ENCODE peak calls at places on chromosomes 3 and 15, in six cellular contexts. E, K, R, Q, A and V are unnamed samples.

GRCh38 chr15:68821898-68822380 is 1.2 kb upstream of the ANP32A start:
- DNase-seq in E (no peak), K (no peak), R (peak), Q (peak), A (no peak), V (peak)

GRCh38 chr3:98971183-98971681 is 69.7 kb upstream of the DCBLD2 start:
- DNase-seq in E (no peak), K (no peak), R (no peak), Q (no peak), A (no peak), V (peak)

GRCh38 chr15:31974855-31975421 is 55.4 kb upstream of the CHRNA7 start:
- DNase-seq in E (no peak), K (no peak), R (peak), Q (no peak), A (no peak), V (peak)

GRCh38 chr15:68576253-68577236 is 2.2 kb upstream of the CORO2B start:
- DNase-seq in E (no peak), K (no peak), R (no peak), Q (no peak), A (no peak), V (no peak)

GRCh38 chr15:90660195-90660995 is 56.8 kb upstream of the BLM start:
- DNase-seq in E (peak), K (peak), R (no peak), Q (no peak), A (peak), V (peak)

GRCh38 chr3:132721479-132722164 is 587 bp downstream of the NPHP3 start:
- DNase-seq in E (peak), K (no peak), R (peak), Q (peak), A (peak), V (peak)

GRCh38 chr3:99669879-99670555 is 31.6 kb downstream of the COL8A1 start:
- DNase-seq in E (no peak), K (no peak), R (no peak), Q (no peak), A (no peak), V (no peak)

GRCh38 chr3:53498993-53499641 is 4.7 kb downstream of the CACNA1D start:
- DNase-seq in E (no peak), K (no peak), R (peak), Q (no peak), A (no peak), V (no peak)

GRCh38 chr15:65312400-65312916 is 8.0 kb downstream of the RNU5B-1 start:
- DNase-seq in E (peak), K (no peak), R (no peak), Q (no peak), A (no peak), V (no peak)

GRCh38 chr3:71305246-71306206 is 278.0 kb downstream of the FOXP1 start:
- DNase-seq in E (peak), K (peak), R (peak), Q (peak), A (peak), V (no peak)

GRCh38 chr15:38961886-38962285 is 397.3 kb upstream of the RASGRP1 start:
- DNase-seq in E (no peak), K (no peak), R (no peak), Q (no peak), A (no peak), V (no peak)

GRCh38 chr15:36996538-36997181 is 103.7 kb downstream of the MEIS2 start:
- DNase-seq in E (no peak), K (no peak), R (no peak), Q (no peak), A (no peak), V (no peak)

GRCh38 chr15:68335251-68335650 is 57.7 kb downstream of the FEM1B start:
- DNase-seq in E (peak), K (no peak), R (no peak), Q (peak), A (no peak), V (peak)

DNA sequence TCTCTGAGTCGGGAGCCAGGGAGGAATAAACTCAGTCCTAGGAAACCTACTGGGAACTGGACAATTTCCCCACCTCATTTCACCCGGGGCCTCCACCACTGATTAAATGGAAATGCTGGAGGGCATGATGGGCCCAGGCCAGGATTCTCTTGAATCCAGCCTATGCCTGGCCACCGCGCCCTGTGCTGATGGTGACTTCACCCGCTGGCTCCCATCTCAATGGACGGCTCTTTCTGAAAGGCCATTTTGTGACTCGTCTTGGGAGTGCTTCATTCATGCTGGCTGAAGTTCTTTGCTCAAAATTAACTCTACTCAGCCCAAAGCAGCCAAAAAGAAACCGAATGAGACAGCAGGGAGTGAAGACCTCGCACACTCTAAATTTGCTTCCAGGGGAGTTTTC is 265.9 kb upstream of the ICE2 start:
- DNase-seq in E (peak), K (no peak), R (no peak), Q (no peak), A (no peak), V (no peak)
- H3K27ac ChIP-seq in E (peak), K (no peak), R (no peak), Q (no peak), A (no peak), V (no peak)

GRCh38 chr3:15217841-15218267 is 11.8 kb downstream of the CAPN7 start:
- DNase-seq in E (no peak), K (no peak), R (peak), Q (no peak), A (no peak), V (no peak)

GRCh38 chr3:15217011-15217671 is 11.1 kb downstream of the CAPN7 start:
- DNase-seq in E (no peak), K (no peak), R (no peak), Q (no peak), A (no peak), V (no peak)

GRCh38 chr3:15214758-15215157 is 8.7 kb downstream of the CAPN7 start:
- DNase-seq in E (no peak), K (no peak), R (no peak), Q (no peak), A (no peak), V (no peak)

GRCh38 chr3:15218689-15219088 is 12.6 kb downstream of the CAPN7 start:
- DNase-seq in E (no peak), K (no peak), R (no peak), Q (no peak), A (no peak), V (no peak)

DNA sequence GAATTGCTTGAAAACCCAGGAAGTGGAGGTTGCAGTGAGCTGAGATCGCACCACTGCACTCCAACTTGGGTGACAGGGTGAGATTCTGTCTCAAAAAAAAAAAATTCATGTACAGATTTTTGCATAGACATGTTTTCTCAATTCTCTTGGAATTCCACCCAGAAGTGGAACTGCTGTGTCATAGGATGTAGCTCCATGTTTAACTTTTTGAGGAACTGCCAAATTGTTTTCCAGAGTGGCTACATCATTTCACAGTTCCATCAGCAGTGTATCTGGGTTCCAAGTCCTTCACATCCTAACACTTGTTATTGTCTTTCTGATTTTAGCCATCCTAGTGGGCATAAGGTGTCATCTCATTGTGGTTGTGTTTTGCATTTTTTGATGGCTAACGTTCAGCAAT is 9.9 kb downstream of the CAPN7 start:
- DNase-seq in E (no peak), K (no peak), R (no peak), Q (no peak), A (no peak), V (no peak)
- TF ChIP-seq CTCF in E (no peak), K (no peak), R (no peak), Q (no peak), A (no peak), V (no peak)

GRCh38 chr3:177594096-177594495 is 396.8 kb upstream of the TBL1XR1 start:
- DNase-seq in E (no peak), K (no peak), R (no peak), Q (no peak), A (no peak), V (no peak)
- H3K27ac ChIP-seq in E (no peak), K (no peak), R (no peak), Q (no peak), A (no peak), V (no peak)

DNA sequence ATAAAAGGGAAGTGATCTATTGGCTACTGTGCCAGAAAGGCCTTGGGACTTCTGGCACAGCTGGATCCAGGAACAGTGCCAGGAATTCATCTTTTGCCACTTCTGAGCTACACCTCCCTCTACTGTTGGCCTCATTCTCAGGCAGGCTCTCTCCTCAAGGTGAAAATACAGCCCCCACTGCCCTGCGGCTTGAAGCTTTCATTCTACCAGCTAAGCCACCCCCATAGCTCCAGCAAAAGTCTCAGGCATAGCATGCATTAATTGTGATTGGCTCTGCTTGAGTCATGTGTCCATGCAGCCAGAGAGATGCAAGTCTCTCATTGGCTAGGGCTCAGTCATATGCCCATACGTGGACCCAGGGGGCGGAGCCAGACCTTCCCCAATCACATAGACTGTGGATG is 142.4 kb downstream of the TPRA1 start:
- DNase-seq in E (no peak), K (peak), R (no peak), Q (no peak), A (no peak), V (no peak)
- TF ChIP-seq CTCF in E (peak), K (no peak), R (peak), Q (no peak), A (no peak), V (no peak)

GRCh38 chr15:94644433-94644832 is 413.1 kb downstream of the MCTP2 start:
- DNase-seq in E (no peak), K (no peak), R (no peak), Q (no peak), A (no peak), V (no peak)
- H3K27ac ChIP-seq in E (no peak), K (no peak), R (no peak), Q (no peak), A (no peak), V (no peak)

GRCh38 chr3:5769825-5770224 is 582.3 kb downstream of the EDEM1 start:
- DNase-seq in E (no peak), K (no peak), R (no peak), Q (no peak), A (no peak), V (no peak)
- TF ChIP-seq CTCF in E (no peak), K (no peak), R (no peak), Q (no peak), A (no peak), V (no peak)

DNA sequence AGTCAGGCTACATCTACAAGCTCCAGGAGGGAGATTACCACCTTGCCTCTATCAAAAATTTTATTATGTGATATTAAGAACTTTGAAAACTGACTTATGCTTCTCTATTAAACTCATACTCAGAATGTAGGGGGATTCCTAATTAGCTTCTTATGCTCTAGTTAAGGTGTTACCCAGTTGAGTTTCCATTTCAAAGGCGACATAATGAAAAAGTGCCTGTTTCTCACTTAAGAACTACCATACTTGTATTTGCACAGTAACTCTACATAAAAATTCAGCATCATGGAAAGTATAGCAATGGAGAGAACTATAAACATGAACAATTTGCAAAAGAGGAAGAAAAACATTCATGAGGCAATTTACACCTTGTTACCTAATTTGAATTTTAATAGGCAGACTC is 739.1 kb downstream of the ZPLD1 start:
- DNase-seq in E (no peak), K (no peak), R (no peak), Q (no peak), A (no peak), V (no peak)
- H3K27ac ChIP-seq in E (no peak), K (no peak), R (no peak), Q (no peak), A (no peak), V (no peak)